ENCODE peak calls at places on chromosomes 2 and 18, in five cellular contexts. One of them, this sample, is unnamed.
A peak's percentile ranks its signal among the peaks of the same experiment; 100 is the strongest.

GRCh38 chr2:71060211-71060610 is 8.2 kb upstream of the NAGK start:
- DNase-seq in fibroblast of mammary gland: no peak
- DNase-seq in foreskin fibroblast: no peak
- DNase-seq in upper lobe of right lung: no peak
- DNase-seq in IMR-90: no peak
- DNase-seq in this sample: no peak

GRCh38 chr2:3628800-3629199 is 29.2 kb upstream of the ALLC start:
- DNase-seq in fibroblast of mammary gland: no peak
- DNase-seq in foreskin fibroblast: no peak
- DNase-seq in upper lobe of right lung: peak; percentile 56
- DNase-seq in IMR-90: no peak
- DNase-seq in this sample: peak; percentile 20

GRCh38 chr2:105777506-105778343 is 33.0 kb downstream of the NCK2 start:
- DNase-seq in fibroblast of mammary gland: no peak
- DNase-seq in foreskin fibroblast: peak; percentile 48
- DNase-seq in upper lobe of right lung: no peak
- DNase-seq in IMR-90: no peak
- DNase-seq in this sample: no peak

GRCh38 chr2:112175333-112175732 is 37.1 kb downstream of the FBLN7 start:
- DNase-seq in fibroblast of mammary gland: no peak
- DNase-seq in foreskin fibroblast: no peak
- DNase-seq in upper lobe of right lung: no peak
- DNase-seq in IMR-90: no peak
- DNase-seq in this sample: no peak

GRCh38 chr2:72013726-72014125 is 133.9 kb downstream of the CYP26B1 start:
- DNase-seq in fibroblast of mammary gland: no peak
- DNase-seq in foreskin fibroblast: no peak
- DNase-seq in upper lobe of right lung: peak; percentile 21
- DNase-seq in IMR-90: no peak
- DNase-seq in this sample: no peak

GRCh38 chr2:28643911-28644334 is 107.7 kb upstream of the PPP1CB start:
- DNase-seq in fibroblast of mammary gland: peak; percentile 85
- DNase-seq in foreskin fibroblast: peak; percentile 92
- DNase-seq in upper lobe of right lung: no peak
- DNase-seq in IMR-90: peak; percentile 72
- DNase-seq in this sample: no peak

GRCh38 chr2:31785876-31786275 is 205.1 kb upstream of the SRD5A2 start:
- DNase-seq in fibroblast of mammary gland: no peak
- DNase-seq in foreskin fibroblast: no peak
- DNase-seq in upper lobe of right lung: no peak
- DNase-seq in IMR-90: no peak
- DNase-seq in this sample: no peak

GRCh38 chr2:233990261-233990798 is 60.2 kb upstream of the SPP2 start:
- DNase-seq in fibroblast of mammary gland: no peak
- DNase-seq in foreskin fibroblast: no peak
- DNase-seq in upper lobe of right lung: no peak
- DNase-seq in IMR-90: no peak
- DNase-seq in this sample: peak; percentile 83

GRCh38 chr2:85704800-85705679 is 10.9 kb downstream of the GNLY start:
- DNase-seq in fibroblast of mammary gland: no peak
- DNase-seq in foreskin fibroblast: no peak
- DNase-seq in upper lobe of right lung: no peak
- DNase-seq in IMR-90: no peak
- DNase-seq in this sample: peak; percentile 42

GRCh38 chr18:36901277-36901701 is 72.4 kb downstream of the KIAA1328 start:
- DNase-seq in fibroblast of mammary gland: peak; percentile 38
- DNase-seq in foreskin fibroblast: peak; percentile 43
- DNase-seq in upper lobe of right lung: no peak
- DNase-seq in IMR-90: peak; percentile 24
- DNase-seq in this sample: no peak
- H3K4me3 ChIP-seq in fibroblast of mammary gland: no peak overlapping the region
- H3K4me3 ChIP-seq in foreskin fibroblast: no peak overlapping the region
- H3K4me3 ChIP-seq in upper lobe of right lung: no peak overlapping the region
- H3K4me3 ChIP-seq in IMR-90: no peak overlapping the region
- H3K4me3 ChIP-seq in this sample: no peak overlapping the region

DNA sequence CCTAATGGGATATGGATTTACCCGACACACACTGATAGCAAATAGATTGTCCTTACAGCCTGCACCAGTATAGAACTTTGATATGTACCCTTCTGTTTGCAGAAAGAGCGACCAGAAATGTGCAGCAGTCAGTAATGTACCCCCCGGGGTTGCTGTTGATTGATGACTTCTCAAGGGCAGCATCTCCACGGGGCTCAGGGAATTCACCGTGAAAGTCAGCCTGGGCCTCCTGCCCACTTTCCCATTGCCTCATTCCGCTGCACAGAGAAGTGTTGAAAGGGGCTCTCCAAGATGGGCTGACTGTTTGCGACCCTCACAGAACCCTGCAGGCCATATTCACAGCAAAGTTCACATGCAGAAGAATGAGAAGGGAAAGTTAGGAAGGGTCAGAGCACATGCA is 241.3 kb downstream of the PRKCE start:
- DNase-seq in fibroblast of mammary gland: peak; percentile 68
- DNase-seq in foreskin fibroblast: peak; percentile 44
- DNase-seq in upper lobe of right lung: no peak
- DNase-seq in IMR-90: peak; percentile 50
- DNase-seq in this sample: no peak
- H3K4me3 ChIP-seq in fibroblast of mammary gland: no peak overlapping the region
- H3K4me3 ChIP-seq in foreskin fibroblast: no peak overlapping the region
- H3K4me3 ChIP-seq in upper lobe of right lung: no peak overlapping the region
- H3K4me3 ChIP-seq in IMR-90: no peak overlapping the region
- H3K4me3 ChIP-seq in this sample: no peak overlapping the region

GRCh38 chr2:25981596-25982272 is 563 bp downstream of the KIF3C start:
- DNase-seq in fibroblast of mammary gland: no peak
- DNase-seq in foreskin fibroblast: peak; percentile 52
- DNase-seq in upper lobe of right lung: peak; percentile 68
- DNase-seq in IMR-90: no peak
- DNase-seq in this sample: no peak

GRCh38 chr2:25979006-25979405 is 3.3 kb downstream of the KIF3C start:
- DNase-seq in fibroblast of mammary gland: peak; percentile 21
- DNase-seq in foreskin fibroblast: peak; percentile 54
- DNase-seq in upper lobe of right lung: no peak
- DNase-seq in IMR-90: no peak
- DNase-seq in this sample: no peak

GRCh38 chr2:25982273-25982967 is at the start of gene KIF3C:
- DNase-seq in fibroblast of mammary gland: peak; percentile 58
- DNase-seq in foreskin fibroblast: peak; percentile 80
- DNase-seq in upper lobe of right lung: peak; percentile 81
- DNase-seq in IMR-90: peak; percentile 42
- DNase-seq in this sample: peak; percentile 62

GRCh38 chr2:25980076-25980887 is 2.0 kb downstream of the KIF3C start:
- DNase-seq in fibroblast of mammary gland: no peak
- DNase-seq in foreskin fibroblast: no peak
- DNase-seq in upper lobe of right lung: no peak
- DNase-seq in IMR-90: no peak
- DNase-seq in this sample: no peak

DNA sequence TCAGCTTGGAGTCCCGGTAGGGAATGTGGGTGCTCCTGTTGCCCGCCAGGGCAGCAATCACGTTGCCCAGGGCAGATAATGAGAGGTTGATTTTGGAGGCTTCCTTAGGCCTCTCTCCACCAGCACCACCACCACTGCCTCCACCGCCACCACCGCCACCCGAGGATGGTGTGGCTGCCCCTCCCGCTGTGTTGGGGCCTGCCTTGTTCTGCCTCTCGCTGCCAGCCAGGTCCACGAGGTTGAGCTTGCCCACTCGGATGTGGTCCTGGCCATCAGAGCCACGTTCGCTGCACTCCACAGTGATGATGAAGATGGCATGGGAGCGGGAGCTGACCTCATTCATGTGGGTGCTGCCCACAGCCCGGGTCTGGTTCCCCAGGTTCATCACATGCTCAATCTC is 1.3 kb downstream of the KIF3C start:
- DNase-seq in fibroblast of mammary gland: no peak
- DNase-seq in foreskin fibroblast: no peak
- DNase-seq in upper lobe of right lung: no peak
- DNase-seq in IMR-90: no peak
- DNase-seq in this sample: no peak
- H3K4me3 ChIP-seq in fibroblast of mammary gland: no peak overlapping the region
- H3K4me3 ChIP-seq in foreskin fibroblast: peak overlapping the region; percentile 74
- H3K4me3 ChIP-seq in upper lobe of right lung: no peak overlapping the region
- H3K4me3 ChIP-seq in IMR-90: no peak overlapping the region
- H3K4me3 ChIP-seq in this sample: no peak overlapping the region

GRCh38 chr2:148511883-148512282 is 132.7 kb upstream of the EPC2 start:
- DNase-seq in fibroblast of mammary gland: no peak
- DNase-seq in foreskin fibroblast: no peak
- DNase-seq in upper lobe of right lung: no peak
- DNase-seq in IMR-90: no peak
- DNase-seq in this sample: no peak

GRCh38 chr2:148507970-148508369 is 136.6 kb upstream of the EPC2 start:
- DNase-seq in fibroblast of mammary gland: no peak
- DNase-seq in foreskin fibroblast: no peak
- DNase-seq in upper lobe of right lung: no peak
- DNase-seq in IMR-90: no peak
- DNase-seq in this sample: no peak

GRCh38 chr2:148513425-148513824 is 131.1 kb upstream of the EPC2 start:
- DNase-seq in fibroblast of mammary gland: no peak
- DNase-seq in foreskin fibroblast: no peak
- DNase-seq in upper lobe of right lung: no peak
- DNase-seq in IMR-90: no peak
- DNase-seq in this sample: no peak

GRCh38 chr2:148509703-148510036 is 134.9 kb upstream of the EPC2 start:
- DNase-seq in fibroblast of mammary gland: no peak
- DNase-seq in foreskin fibroblast: no peak
- DNase-seq in upper lobe of right lung: no peak
- DNase-seq in IMR-90: no peak
- DNase-seq in this sample: no peak

DNA sequence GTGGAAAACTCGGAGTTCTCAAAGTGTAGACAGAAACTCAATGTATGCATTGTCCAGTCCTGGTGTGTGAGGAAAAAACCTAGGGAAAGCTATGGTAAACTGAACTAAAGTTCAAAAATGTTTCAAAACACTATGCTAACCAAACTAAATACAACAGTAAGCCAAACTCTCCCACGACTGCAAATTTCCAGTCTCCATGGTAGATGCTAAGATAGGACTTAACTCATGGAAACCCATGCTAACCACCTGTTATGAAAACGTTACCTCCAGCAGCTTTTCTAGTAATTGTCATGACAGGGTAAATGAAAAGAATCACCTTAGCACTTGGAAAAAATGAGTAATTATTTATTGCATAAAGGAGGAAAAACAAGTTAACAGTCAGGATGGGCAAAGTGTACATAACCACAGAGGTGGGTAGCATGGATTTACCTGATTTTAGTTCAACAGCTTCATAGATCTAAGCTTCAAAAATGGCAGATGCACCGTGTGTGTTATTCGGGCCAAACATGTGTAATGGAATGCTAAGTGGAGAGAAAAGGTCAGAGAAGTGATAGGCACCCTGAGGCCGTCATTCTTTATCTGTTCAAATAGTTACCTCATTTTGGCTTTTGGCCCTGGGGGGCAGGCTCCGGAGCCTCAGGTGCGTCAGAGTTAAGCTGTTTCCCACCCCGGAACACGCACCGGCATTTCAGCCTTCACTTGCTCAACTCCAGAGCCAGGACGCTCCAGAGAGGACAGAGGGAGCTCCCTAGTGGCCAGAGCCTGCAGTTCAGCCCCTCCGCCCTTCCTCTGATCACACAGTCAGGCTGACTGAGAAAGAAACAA is 135.5 kb upstream of the EPC2 start:
- DNase-seq in fibroblast of mammary gland: peak; percentile 81
- DNase-seq in foreskin fibroblast: peak; percentile 79
- DNase-seq in upper lobe of right lung: peak; percentile 89
- DNase-seq in IMR-90: peak; percentile 82
- DNase-seq in this sample: peak; percentile 75
- H3K4me3 ChIP-seq in fibroblast of mammary gland: peak overlapping the region; percentile 46
- H3K4me3 ChIP-seq in foreskin fibroblast: no peak overlapping the region
- H3K4me3 ChIP-seq in upper lobe of right lung: peak overlapping the region; percentile 39
- H3K4me3 ChIP-seq in IMR-90: no peak overlapping the region
- H3K4me3 ChIP-seq in this sample: peak overlapping the region; percentile 21

DNA sequence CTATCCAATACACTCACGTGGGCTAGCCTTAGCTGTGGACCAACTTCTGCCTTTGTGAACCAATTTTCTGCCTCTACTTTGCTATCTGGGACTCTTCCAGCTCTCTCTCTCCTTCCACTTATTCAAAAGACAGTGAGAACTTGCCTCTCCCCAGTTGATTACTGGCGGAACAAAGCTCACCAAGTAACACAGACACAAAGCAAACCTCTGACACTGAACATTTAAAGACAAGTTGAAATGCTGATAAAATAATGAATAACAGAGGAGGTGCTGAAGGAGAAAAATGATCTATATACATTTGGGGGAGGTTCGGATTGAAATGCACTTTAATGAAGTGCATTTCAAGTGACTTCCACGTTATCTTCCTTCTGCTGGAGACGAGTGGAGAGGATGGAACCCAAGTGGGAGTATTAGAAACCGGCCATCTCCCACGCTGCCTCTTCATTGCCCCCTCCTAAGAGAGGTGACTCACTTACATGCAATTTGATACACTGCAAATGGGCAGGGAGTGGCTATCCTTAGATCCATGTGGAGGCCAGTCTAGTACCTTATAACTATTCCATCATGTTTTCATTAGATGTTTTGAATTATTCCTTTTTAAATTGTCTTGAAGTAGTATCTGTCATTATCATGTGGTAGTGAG is 6.1 kb upstream of the GLI2 start:
- DNase-seq in fibroblast of mammary gland: peak; percentile 91
- DNase-seq in foreskin fibroblast: peak; percentile 90
- DNase-seq in upper lobe of right lung: no peak
- DNase-seq in IMR-90: peak; percentile 88
- DNase-seq in this sample: no peak
- H3K4me3 ChIP-seq in fibroblast of mammary gland: no peak overlapping the region
- H3K4me3 ChIP-seq in foreskin fibroblast: no peak overlapping the region
- H3K4me3 ChIP-seq in upper lobe of right lung: no peak overlapping the region
- H3K4me3 ChIP-seq in IMR-90: no peak overlapping the region
- H3K4me3 ChIP-seq in this sample: no peak overlapping the region

DNA sequence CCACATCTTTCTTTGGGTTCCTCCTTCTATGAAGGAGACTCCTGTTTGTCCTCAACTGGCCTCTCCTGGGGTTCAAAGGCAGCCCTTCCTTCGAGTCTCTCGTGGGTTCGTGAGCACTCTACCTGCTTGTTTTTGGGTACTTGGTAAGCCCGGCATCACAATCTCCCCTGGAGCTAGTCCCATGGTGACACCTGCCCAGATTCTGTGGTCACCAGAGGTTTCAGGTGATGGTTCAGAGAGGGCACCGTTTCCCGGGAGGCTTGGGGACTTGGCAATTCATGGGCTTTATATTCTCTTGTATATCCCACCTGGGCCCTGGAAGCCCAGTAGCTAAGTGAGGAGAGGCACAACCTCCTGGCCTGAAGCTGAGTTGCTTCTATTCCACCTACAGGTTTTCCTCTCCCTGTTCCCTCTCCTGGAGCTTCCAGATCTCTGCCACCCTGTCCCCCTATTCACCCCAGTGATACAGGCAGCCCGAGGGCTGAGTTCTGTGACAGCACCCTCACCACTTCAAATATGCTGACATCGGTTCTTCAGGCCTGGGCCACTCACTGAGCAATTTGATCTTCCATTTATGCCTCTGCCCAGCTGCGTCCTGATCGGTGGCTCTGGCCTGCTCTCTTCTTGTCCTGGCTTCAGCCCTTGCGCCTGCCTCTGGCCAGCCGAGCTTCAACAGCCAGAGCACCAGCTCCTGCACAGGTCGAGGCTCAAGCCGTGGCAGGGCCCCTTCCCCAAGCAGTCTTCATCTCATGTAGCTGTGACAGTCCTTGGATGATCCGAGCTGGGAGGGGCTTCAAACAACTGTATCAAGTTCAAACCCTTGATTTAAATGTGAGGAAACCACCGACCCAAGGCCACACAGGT is 91.5 kb downstream of the MSH2 start:
- DNase-seq in fibroblast of mammary gland: no peak
- DNase-seq in foreskin fibroblast: no peak
- DNase-seq in upper lobe of right lung: no peak
- DNase-seq in IMR-90: no peak
- DNase-seq in this sample: no peak
- H3K4me3 ChIP-seq in fibroblast of mammary gland: no peak overlapping the region
- H3K4me3 ChIP-seq in foreskin fibroblast: no peak overlapping the region
- H3K4me3 ChIP-seq in upper lobe of right lung: no peak overlapping the region
- H3K4me3 ChIP-seq in IMR-90: no peak overlapping the region
- H3K4me3 ChIP-seq in this sample: no peak overlapping the region